ENCODE peak calls at places on chromosomes 3 and 15, in six cellular contexts. One of them, this sample, is unnamed.

GRCh38 chr3:61981005-61981404 is 392.3 kb downstream of the FEZF2 start:
- DNase-seq in activated CD4-positive, alpha-beta memory T cell treated with anti-CD3 and anti-CD28 coated beads for 36 hours: no peak
- DNase-seq in stimulated activated CD8-positive, alpha-beta memory T cell treated with anti-CD3 and anti-CD28 coated beads, Interleukin-2, amount 100 ng/mL, for 48 hours: no peak
- DNase-seq in cardiac fibroblast: no peak
- DNase-seq in psoas muscle: no peak
- DNase-seq in KBM-7: peak
- DNase-seq in this sample: no peak

GRCh38 chr15:78149805-78150751 is 916 bp downstream of the IDH3A start:
- DNase-seq in cardiac fibroblast: peak
- DNase-seq in activated CD4-positive, alpha-beta memory T cell treated with anti-CD3 and anti-CD28 coated beads for 36 hours: no peak
- DNase-seq in stimulated activated CD8-positive, alpha-beta memory T cell treated with anti-CD3 and anti-CD28 coated beads, Interleukin-2, amount 100 ng/mL, for 48 hours: no peak
- DNase-seq in KBM-7: peak
- DNase-seq in psoas muscle: no peak
- DNase-seq in this sample: peak

GRCh38 chr3:15439476-15439875 is 12.1 kb downstream of the EAF1 start:
- DNase-seq in KBM-7: no peak
- DNase-seq in cardiac fibroblast: peak
- DNase-seq in psoas muscle: no peak
- DNase-seq in activated CD4-positive, alpha-beta memory T cell treated with anti-CD3 and anti-CD28 coated beads for 36 hours: no peak
- DNase-seq in stimulated activated CD8-positive, alpha-beta memory T cell treated with anti-CD3 and anti-CD28 coated beads, Interleukin-2, amount 100 ng/mL, for 48 hours: no peak
- DNase-seq in this sample: no peak

GRCh38 chr15:95604634-95605036 is 725.9 kb upstream of the NR2F2 start:
- DNase-seq in cardiac fibroblast: peak
- DNase-seq in psoas muscle: no peak
- DNase-seq in KBM-7: no peak
- DNase-seq in stimulated activated CD8-positive, alpha-beta memory T cell treated with anti-CD3 and anti-CD28 coated beads, Interleukin-2, amount 100 ng/mL, for 48 hours: no peak
- DNase-seq in activated CD4-positive, alpha-beta memory T cell treated with anti-CD3 and anti-CD28 coated beads for 36 hours: no peak
- DNase-seq in this sample: no peak

GRCh38 chr15:36970522-36970921 is 129.8 kb downstream of the MEIS2 start:
- DNase-seq in activated CD4-positive, alpha-beta memory T cell treated with anti-CD3 and anti-CD28 coated beads for 36 hours: no peak
- DNase-seq in stimulated activated CD8-positive, alpha-beta memory T cell treated with anti-CD3 and anti-CD28 coated beads, Interleukin-2, amount 100 ng/mL, for 48 hours: no peak
- DNase-seq in KBM-7: no peak
- DNase-seq in psoas muscle: no peak
- DNase-seq in cardiac fibroblast: no peak
- DNase-seq in this sample: no peak

GRCh38 chr3:101695779-101696372 is 9.4 kb upstream of the RPL24 start:
- DNase-seq in stimulated activated CD8-positive, alpha-beta memory T cell treated with anti-CD3 and anti-CD28 coated beads, Interleukin-2, amount 100 ng/mL, for 48 hours: no peak
- DNase-seq in KBM-7: peak
- DNase-seq in cardiac fibroblast: peak
- DNase-seq in activated CD4-positive, alpha-beta memory T cell treated with anti-CD3 and anti-CD28 coated beads for 36 hours: no peak
- DNase-seq in psoas muscle: no peak
- DNase-seq in this sample: peak

GRCh38 chr3:13249630-13250395 is 170.3 kb downstream of the NUP210 start:
- DNase-seq in cardiac fibroblast: no peak
- DNase-seq in KBM-7: no peak
- DNase-seq in stimulated activated CD8-positive, alpha-beta memory T cell treated with anti-CD3 and anti-CD28 coated beads, Interleukin-2, amount 100 ng/mL, for 48 hours: no peak
- DNase-seq in activated CD4-positive, alpha-beta memory T cell treated with anti-CD3 and anti-CD28 coated beads for 36 hours: no peak
- DNase-seq in psoas muscle: no peak
- DNase-seq in this sample: no peak

GRCh38 chr3:65575376-65575840 is 463.3 kb downstream of the MAGI1 start:
- DNase-seq in activated CD4-positive, alpha-beta memory T cell treated with anti-CD3 and anti-CD28 coated beads for 36 hours: no peak
- DNase-seq in cardiac fibroblast: peak
- DNase-seq in KBM-7: no peak
- DNase-seq in stimulated activated CD8-positive, alpha-beta memory T cell treated with anti-CD3 and anti-CD28 coated beads, Interleukin-2, amount 100 ng/mL, for 48 hours: no peak
- DNase-seq in psoas muscle: no peak
- DNase-seq in this sample: no peak

GRCh38 chr3:183629546-183630301 is 5.7 kb upstream of the KLHL24 start:
- DNase-seq in activated CD4-positive, alpha-beta memory T cell treated with anti-CD3 and anti-CD28 coated beads for 36 hours: no peak
- DNase-seq in psoas muscle: no peak
- DNase-seq in KBM-7: no peak
- DNase-seq in cardiac fibroblast: peak
- DNase-seq in stimulated activated CD8-positive, alpha-beta memory T cell treated with anti-CD3 and anti-CD28 coated beads, Interleukin-2, amount 100 ng/mL, for 48 hours: no peak
- DNase-seq in this sample: no peak

GRCh38 chr3:25257026-25257425 is 171.0 kb upstream of the RARB start:
- DNase-seq in KBM-7: no peak
- DNase-seq in activated CD4-positive, alpha-beta memory T cell treated with anti-CD3 and anti-CD28 coated beads for 36 hours: no peak
- DNase-seq in cardiac fibroblast: peak
- DNase-seq in stimulated activated CD8-positive, alpha-beta memory T cell treated with anti-CD3 and anti-CD28 coated beads, Interleukin-2, amount 100 ng/mL, for 48 hours: no peak
- DNase-seq in psoas muscle: no peak
- DNase-seq in this sample: no peak

GRCh38 chr3:156620901-156621300 is 53.5 kb upstream of the TIPARP start:
- DNase-seq in activated CD4-positive, alpha-beta memory T cell treated with anti-CD3 and anti-CD28 coated beads for 36 hours: no peak
- DNase-seq in psoas muscle: no peak
- DNase-seq in KBM-7: no peak
- DNase-seq in cardiac fibroblast: no peak
- DNase-seq in stimulated activated CD8-positive, alpha-beta memory T cell treated with anti-CD3 and anti-CD28 coated beads, Interleukin-2, amount 100 ng/mL, for 48 hours: no peak
- DNase-seq in this sample: no peak

GRCh38 chr3:65742914-65743313 is 295.8 kb downstream of the MAGI1 start:
- DNase-seq in stimulated activated CD8-positive, alpha-beta memory T cell treated with anti-CD3 and anti-CD28 coated beads, Interleukin-2, amount 100 ng/mL, for 48 hours: no peak
- DNase-seq in activated CD4-positive, alpha-beta memory T cell treated with anti-CD3 and anti-CD28 coated beads for 36 hours: no peak
- DNase-seq in cardiac fibroblast: no peak
- DNase-seq in psoas muscle: no peak
- DNase-seq in KBM-7: no peak
- DNase-seq in this sample: no peak

GRCh38 chr3:72595927-72596610 is 252.2 kb downstream of the SHQ1 start:
- DNase-seq in cardiac fibroblast: peak
- DNase-seq in psoas muscle: no peak
- DNase-seq in KBM-7: no peak
- DNase-seq in activated CD4-positive, alpha-beta memory T cell treated with anti-CD3 and anti-CD28 coated beads for 36 hours: no peak
- DNase-seq in stimulated activated CD8-positive, alpha-beta memory T cell treated with anti-CD3 and anti-CD28 coated beads, Interleukin-2, amount 100 ng/mL, for 48 hours: no peak
- DNase-seq in this sample: no peak

GRCh38 chr15:70156781-70157261 is 59.1 kb upstream of the TLE3 start:
- DNase-seq in cardiac fibroblast: peak
- DNase-seq in stimulated activated CD8-positive, alpha-beta memory T cell treated with anti-CD3 and anti-CD28 coated beads, Interleukin-2, amount 100 ng/mL, for 48 hours: no peak
- DNase-seq in psoas muscle: peak
- DNase-seq in KBM-7: no peak
- DNase-seq in activated CD4-positive, alpha-beta memory T cell treated with anti-CD3 and anti-CD28 coated beads for 36 hours: no peak
- DNase-seq in this sample: peak

GRCh38 chr3:8113649-8114048 is 388.0 kb upstream of the LMCD1 start:
- DNase-seq in activated CD4-positive, alpha-beta memory T cell treated with anti-CD3 and anti-CD28 coated beads for 36 hours: no peak
- DNase-seq in KBM-7: no peak
- DNase-seq in cardiac fibroblast: no peak
- DNase-seq in psoas muscle: no peak
- DNase-seq in stimulated activated CD8-positive, alpha-beta memory T cell treated with anti-CD3 and anti-CD28 coated beads, Interleukin-2, amount 100 ng/mL, for 48 hours: no peak
- DNase-seq in this sample: no peak

GRCh38 chr15:87609909-87610308 is 646.6 kb downstream of the NTRK3 start:
- DNase-seq in psoas muscle: no peak
- DNase-seq in cardiac fibroblast: no peak
- DNase-seq in KBM-7: no peak
- DNase-seq in stimulated activated CD8-positive, alpha-beta memory T cell treated with anti-CD3 and anti-CD28 coated beads, Interleukin-2, amount 100 ng/mL, for 48 hours: no peak
- DNase-seq in activated CD4-positive, alpha-beta memory T cell treated with anti-CD3 and anti-CD28 coated beads for 36 hours: no peak
- DNase-seq in this sample: no peak

GRCh38 chr3:174498638-174499037 is 360.5 kb upstream of the NAALADL2 start:
- DNase-seq in cardiac fibroblast: peak
- DNase-seq in stimulated activated CD8-positive, alpha-beta memory T cell treated with anti-CD3 and anti-CD28 coated beads, Interleukin-2, amount 100 ng/mL, for 48 hours: no peak
- DNase-seq in psoas muscle: no peak
- DNase-seq in KBM-7: no peak
- DNase-seq in activated CD4-positive, alpha-beta memory T cell treated with anti-CD3 and anti-CD28 coated beads for 36 hours: no peak
- DNase-seq in this sample: no peak

GRCh38 chr3:118347781-118348557 is 686.7 kb downstream of the IGSF11 start:
- DNase-seq in KBM-7: no peak
- DNase-seq in activated CD4-positive, alpha-beta memory T cell treated with anti-CD3 and anti-CD28 coated beads for 36 hours: no peak
- DNase-seq in stimulated activated CD8-positive, alpha-beta memory T cell treated with anti-CD3 and anti-CD28 coated beads, Interleukin-2, amount 100 ng/mL, for 48 hours: no peak
- DNase-seq in cardiac fibroblast: no peak
- DNase-seq in psoas muscle: no peak
- DNase-seq in this sample: no peak

GRCh38 chr3:107421170-107421792 is 44.0 kb downstream of the CCDC54 start:
- DNase-seq in activated CD4-positive, alpha-beta memory T cell treated with anti-CD3 and anti-CD28 coated beads for 36 hours: no peak
- DNase-seq in KBM-7: peak
- DNase-seq in stimulated activated CD8-positive, alpha-beta memory T cell treated with anti-CD3 and anti-CD28 coated beads, Interleukin-2, amount 100 ng/mL, for 48 hours: no peak
- DNase-seq in cardiac fibroblast: peak
- DNase-seq in psoas muscle: no peak
- DNase-seq in this sample: peak

GRCh38 chr3:21839592-21839991 is 88.6 kb upstream of the ZNF385D start:
- DNase-seq in psoas muscle: no peak
- DNase-seq in activated CD4-positive, alpha-beta memory T cell treated with anti-CD3 and anti-CD28 coated beads for 36 hours: no peak
- DNase-seq in stimulated activated CD8-positive, alpha-beta memory T cell treated with anti-CD3 and anti-CD28 coated beads, Interleukin-2, amount 100 ng/mL, for 48 hours: no peak
- DNase-seq in cardiac fibroblast: peak
- DNase-seq in KBM-7: peak
- DNase-seq in this sample: no peak

GRCh38 chr3:187972454-187972853 is 181.5 kb upstream of the LPP start:
- DNase-seq in activated CD4-positive, alpha-beta memory T cell treated with anti-CD3 and anti-CD28 coated beads for 36 hours: no peak
- DNase-seq in stimulated activated CD8-positive, alpha-beta memory T cell treated with anti-CD3 and anti-CD28 coated beads, Interleukin-2, amount 100 ng/mL, for 48 hours: no peak
- DNase-seq in KBM-7: no peak
- DNase-seq in psoas muscle: no peak
- DNase-seq in cardiac fibroblast: no peak
- DNase-seq in this sample: no peak

GRCh38 chr3:17070560-17070959 is 185.8 kb downstream of the PLCL2 start:
- DNase-seq in stimulated activated CD8-positive, alpha-beta memory T cell treated with anti-CD3 and anti-CD28 coated beads, Interleukin-2, amount 100 ng/mL, for 48 hours: no peak
- DNase-seq in cardiac fibroblast: peak
- DNase-seq in KBM-7: no peak
- DNase-seq in activated CD4-positive, alpha-beta memory T cell treated with anti-CD3 and anti-CD28 coated beads for 36 hours: no peak
- DNase-seq in psoas muscle: peak
- DNase-seq in this sample: peak

GRCh38 chr3:157074490-157074889 is 85.5 kb downstream of the CCNL1 start:
- DNase-seq in activated CD4-positive, alpha-beta memory T cell treated with anti-CD3 and anti-CD28 coated beads for 36 hours: no peak
- DNase-seq in cardiac fibroblast: no peak
- DNase-seq in psoas muscle: no peak
- DNase-seq in KBM-7: no peak
- DNase-seq in stimulated activated CD8-positive, alpha-beta memory T cell treated with anti-CD3 and anti-CD28 coated beads, Interleukin-2, amount 100 ng/mL, for 48 hours: no peak
- DNase-seq in this sample: no peak

GRCh38 chr3:125143982-125144652 is 68.4 kb downstream of the SLC12A8 start:
- DNase-seq in stimulated activated CD8-positive, alpha-beta memory T cell treated with anti-CD3 and anti-CD28 coated beads, Interleukin-2, amount 100 ng/mL, for 48 hours: no peak
- DNase-seq in cardiac fibroblast: peak
- DNase-seq in psoas muscle: no peak
- DNase-seq in KBM-7: no peak
- DNase-seq in activated CD4-positive, alpha-beta memory T cell treated with anti-CD3 and anti-CD28 coated beads for 36 hours: no peak
- DNase-seq in this sample: no peak

GRCh38 chr3:71152892-71153265 is 430.6 kb downstream of the FOXP1 start:
- DNase-seq in psoas muscle: no peak
- DNase-seq in stimulated activated CD8-positive, alpha-beta memory T cell treated with anti-CD3 and anti-CD28 coated beads, Interleukin-2, amount 100 ng/mL, for 48 hours: no peak
- DNase-seq in activated CD4-positive, alpha-beta memory T cell treated with anti-CD3 and anti-CD28 coated beads for 36 hours: no peak
- DNase-seq in cardiac fibroblast: no peak
- DNase-seq in KBM-7: no peak
- DNase-seq in this sample: no peak

GRCh38 chr3:150255416-150255815 is 152.7 kb upstream of the TSC22D2 start:
- DNase-seq in cardiac fibroblast: peak
- DNase-seq in activated CD4-positive, alpha-beta memory T cell treated with anti-CD3 and anti-CD28 coated beads for 36 hours: no peak
- DNase-seq in KBM-7: no peak
- DNase-seq in stimulated activated CD8-positive, alpha-beta memory T cell treated with anti-CD3 and anti-CD28 coated beads, Interleukin-2, amount 100 ng/mL, for 48 hours: no peak
- DNase-seq in psoas muscle: peak
- DNase-seq in this sample: peak

GRCh38 chr3:45610129-45610528 is 15.6 kb downstream of the LIMD1 start:
- DNase-seq in KBM-7: no peak
- DNase-seq in psoas muscle: no peak
- DNase-seq in cardiac fibroblast: no peak
- DNase-seq in stimulated activated CD8-positive, alpha-beta memory T cell treated with anti-CD3 and anti-CD28 coated beads, Interleukin-2, amount 100 ng/mL, for 48 hours: no peak
- DNase-seq in activated CD4-positive, alpha-beta memory T cell treated with anti-CD3 and anti-CD28 coated beads for 36 hours: no peak
- DNase-seq in this sample: no peak

GRCh38 chr15:52153900-52154895 is 37.0 kb downstream of the GNB5 start:
- DNase-seq in psoas muscle: no peak
- DNase-seq in cardiac fibroblast: no peak
- DNase-seq in KBM-7: no peak
- DNase-seq in activated CD4-positive, alpha-beta memory T cell treated with anti-CD3 and anti-CD28 coated beads for 36 hours: no peak
- DNase-seq in stimulated activated CD8-positive, alpha-beta memory T cell treated with anti-CD3 and anti-CD28 coated beads, Interleukin-2, amount 100 ng/mL, for 48 hours: no peak
- DNase-seq in this sample: peak

GRCh38 chr15:61226313-61227250 is 2.5 kb downstream of the RORA start:
- DNase-seq in cardiac fibroblast: no peak
- DNase-seq in activated CD4-positive, alpha-beta memory T cell treated with anti-CD3 and anti-CD28 coated beads for 36 hours: no peak
- DNase-seq in psoas muscle: no peak
- DNase-seq in KBM-7: no peak
- DNase-seq in stimulated activated CD8-positive, alpha-beta memory T cell treated with anti-CD3 and anti-CD28 coated beads, Interleukin-2, amount 100 ng/mL, for 48 hours: no peak
- DNase-seq in this sample: peak

GRCh38 chr3:175818811-175819464 is 959.8 kb downstream of the NAALADL2 start:
- DNase-seq in KBM-7: peak
- DNase-seq in cardiac fibroblast: no peak
- DNase-seq in activated CD4-positive, alpha-beta memory T cell treated with anti-CD3 and anti-CD28 coated beads for 36 hours: no peak
- DNase-seq in stimulated activated CD8-positive, alpha-beta memory T cell treated with anti-CD3 and anti-CD28 coated beads, Interleukin-2, amount 100 ng/mL, for 48 hours: no peak
- DNase-seq in psoas muscle: no peak
- DNase-seq in this sample: no peak